ENCODE peak calls at places on chromosome 12, in six cellular contexts. One of them, this sample, is unnamed.

GRCh38 chr12:69225251-69225910 is 14.0 kb upstream of the CPSF6 start:
- DNase-seq in pancreas: no peak
- DNase-seq in HAP-1: no peak
- DNase-seq in neural progenitor cell: no peak
- DNase-seq in GM23338: no peak
- DNase-seq in MM.1S: no peak
- DNase-seq in this sample: no peak

GRCh38 chr12:131035268-131035681 is 81.6 kb downstream of the ADGRD1 start:
- DNase-seq in pancreas: no peak
- DNase-seq in HAP-1: no peak
- DNase-seq in neural progenitor cell: no peak
- DNase-seq in GM23338: no peak
- DNase-seq in MM.1S: no peak
- DNase-seq in this sample: no peak

GRCh38 chr12:24378548-24379011 is 429.1 kb upstream of the SOX5 start:
- DNase-seq in pancreas: no peak
- DNase-seq in HAP-1: peak; percentile 51
- DNase-seq in neural progenitor cell: peak; percentile 44
- DNase-seq in GM23338: peak; percentile 41
- DNase-seq in MM.1S: no peak
- DNase-seq in this sample: no peak

GRCh38 chr12:52873832-52874572 is 25.2 kb upstream of the KRT78 start:
- DNase-seq in pancreas: peak; percentile 87
- DNase-seq in HAP-1: peak; percentile 82
- DNase-seq in neural progenitor cell: peak; percentile 74
- DNase-seq in GM23338: peak; percentile 63
- DNase-seq in MM.1S: no peak
- DNase-seq in this sample: no peak

GRCh38 chr12:64080319-64081008 is 141.6 kb downstream of the KICS2 start:
- DNase-seq in pancreas: peak; percentile 26
- DNase-seq in HAP-1: no peak
- DNase-seq in neural progenitor cell: no peak
- DNase-seq in GM23338: peak; percentile 53
- DNase-seq in MM.1S: no peak
- DNase-seq in this sample: peak; percentile 18

GRCh38 chr12:54126696-54127537 is 61.9 kb downstream of the SMUG1 start:
- DNase-seq in pancreas: peak; percentile 36
- DNase-seq in HAP-1: peak; percentile 35
- DNase-seq in neural progenitor cell: peak; percentile 66
- DNase-seq in GM23338: peak; percentile 77
- DNase-seq in MM.1S: no peak
- DNase-seq in this sample: no peak

GRCh38 chr12:105427883-105428282 is 97.4 kb downstream of the C12orf75 start:
- DNase-seq in pancreas: no peak
- DNase-seq in HAP-1: no peak
- DNase-seq in neural progenitor cell: no peak
- DNase-seq in GM23338: no peak
- DNase-seq in MM.1S: no peak
- DNase-seq in this sample: no peak

GRCh38 chr12:115158816-115159215 is 474.8 kb upstream of the TBX3 start:
- DNase-seq in pancreas: no peak
- DNase-seq in HAP-1: no peak
- DNase-seq in neural progenitor cell: no peak
- DNase-seq in GM23338: no peak
- DNase-seq in MM.1S: no peak
- DNase-seq in this sample: no peak

GRCh38 chr12:99706736-99707473 is 59.4 kb downstream of the GARIN6 start:
- DNase-seq in pancreas: no peak
- DNase-seq in HAP-1: no peak
- DNase-seq in neural progenitor cell: no peak
- DNase-seq in GM23338: no peak
- DNase-seq in MM.1S: no peak
- DNase-seq in this sample: no peak

GRCh38 chr12:42325326-42325775 is 543 bp downstream of the ZCRB1 start:
- DNase-seq in pancreas: no peak
- DNase-seq in HAP-1: no peak
- DNase-seq in neural progenitor cell: no peak
- DNase-seq in GM23338: no peak
- DNase-seq in MM.1S: no peak
- DNase-seq in this sample: no peak
- H3K4me3 ChIP-seq in pancreas: peak overlapping the region; percentile 70
- H3K4me3 ChIP-seq in HAP-1: peak overlapping the region; percentile 89
- H3K4me3 ChIP-seq in neural progenitor cell: peak overlapping the region; percentile 79
- H3K4me3 ChIP-seq in GM23338: peak overlapping the region; percentile 66
- H3K4me3 ChIP-seq in MM.1S: peak overlapping the region; percentile 78
- H3K4me3 ChIP-seq in this sample: peak overlapping the region; percentile 93

DNA sequence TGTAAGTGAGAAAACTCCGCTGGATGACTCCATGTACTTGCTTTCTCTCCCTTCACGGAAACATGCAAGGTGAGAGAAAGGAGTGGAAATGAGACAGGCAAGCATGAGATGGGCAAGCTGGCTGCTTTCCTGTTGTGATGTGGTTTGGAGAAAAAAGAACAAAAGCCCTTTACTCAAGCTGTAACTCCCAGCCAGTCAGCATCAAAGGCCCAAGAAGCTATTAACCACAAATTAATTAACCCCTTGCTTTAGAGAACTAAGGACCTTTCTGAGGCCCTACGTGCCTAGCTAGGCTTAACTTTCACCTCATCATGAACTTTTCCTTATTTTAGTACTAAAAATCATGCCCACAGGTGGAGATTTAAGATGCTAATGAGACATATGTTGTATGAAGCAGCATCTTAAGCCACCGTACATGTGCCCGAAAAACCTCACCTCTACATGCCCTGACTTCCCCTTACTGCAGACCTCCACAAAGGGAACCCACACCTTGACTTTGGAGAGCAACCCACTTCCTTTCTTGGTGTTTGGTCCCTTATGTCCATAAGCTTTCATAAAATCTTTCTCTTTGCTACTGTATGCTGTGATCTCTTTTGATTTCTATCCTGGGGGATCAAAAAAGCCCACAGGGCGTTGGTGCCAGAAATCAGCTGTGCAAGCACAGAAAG is 87.0 kb downstream of the GALNT8 start:
- DNase-seq in pancreas: no peak
- DNase-seq in HAP-1: no peak
- DNase-seq in neural progenitor cell: peak; percentile 15
- DNase-seq in GM23338: no peak
- DNase-seq in MM.1S: peak; percentile 16
- DNase-seq in this sample: no peak
- H3K4me1 ChIP-seq in pancreas: no peaks in the 10 kb centered on the region
- H3K4me1 ChIP-seq in HAP-1: no peaks in the 10 kb centered on the region
- H3K4me1 ChIP-seq in neural progenitor cell: peaks cover 15% of the 10 kb centered on the region
- H3K4me1 ChIP-seq in GM23338: no peaks in the 10 kb centered on the region
- H3K4me1 ChIP-seq in MM.1S: no peaks in the 10 kb centered on the region
- H3K4me1 ChIP-seq in this sample: no peaks in the 10 kb centered on the region

GRCh38 chr12:94258593-94258992 is 110.2 kb downstream of the PLXNC1 start:
- DNase-seq in pancreas: no peak
- DNase-seq in HAP-1: no peak
- DNase-seq in neural progenitor cell: no peak
- DNase-seq in GM23338: no peak
- DNase-seq in MM.1S: peak; percentile 24
- DNase-seq in this sample: no peak
- H3K4me3 ChIP-seq in pancreas: no peak overlapping the region
- H3K4me3 ChIP-seq in HAP-1: no peak overlapping the region
- H3K4me3 ChIP-seq in neural progenitor cell: no peak overlapping the region
- H3K4me3 ChIP-seq in GM23338: no peak overlapping the region
- H3K4me3 ChIP-seq in MM.1S: no peak overlapping the region
- H3K4me3 ChIP-seq in this sample: no peak overlapping the region

GRCh38 chr12:111436266-111436665 is 30.5 kb downstream of the SH2B3 start:
- DNase-seq in pancreas: no peak
- DNase-seq in HAP-1: no peak
- DNase-seq in neural progenitor cell: no peak
- DNase-seq in GM23338: peak; percentile 37
- DNase-seq in MM.1S: no peak
- DNase-seq in this sample: no peak

GRCh38 chr12:111438501-111438900 is 32.8 kb downstream of the SH2B3 start:
- DNase-seq in pancreas: no peak
- DNase-seq in HAP-1: peak; percentile 35
- DNase-seq in neural progenitor cell: peak; percentile 21
- DNase-seq in GM23338: peak; percentile 37
- DNase-seq in MM.1S: no peak
- DNase-seq in this sample: no peak

GRCh38 chr12:111435661-111436201 is 30.0 kb downstream of the SH2B3 start:
- DNase-seq in pancreas: no peak
- DNase-seq in HAP-1: no peak
- DNase-seq in neural progenitor cell: no peak
- DNase-seq in GM23338: no peak
- DNase-seq in MM.1S: no peak
- DNase-seq in this sample: no peak

GRCh38 chr12:111437816-111438454 is 32.2 kb downstream of the SH2B3 start:
- DNase-seq in pancreas: no peak
- DNase-seq in HAP-1: no peak
- DNase-seq in neural progenitor cell: no peak
- DNase-seq in GM23338: no peak
- DNase-seq in MM.1S: no peak
- DNase-seq in this sample: no peak

DNA sequence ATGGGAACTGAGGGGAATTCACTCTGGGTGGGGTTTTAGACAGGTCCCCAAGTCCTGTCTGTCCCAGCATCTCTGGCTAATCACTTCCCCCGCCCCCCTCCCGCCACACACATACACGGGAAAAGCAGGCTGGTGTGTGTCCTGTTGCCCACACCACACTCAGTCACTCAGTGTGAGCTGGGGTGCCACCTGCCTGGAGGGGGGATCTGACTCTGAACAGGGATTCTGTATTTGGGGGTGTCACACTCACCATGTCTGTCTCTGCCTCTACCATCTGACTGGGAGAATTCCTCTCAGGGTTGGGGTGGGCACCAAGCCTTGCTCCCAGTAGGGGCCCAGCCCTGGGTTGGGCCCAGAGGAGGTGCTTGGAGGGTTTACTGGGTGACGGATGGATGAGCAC is 31.1 kb downstream of the SH2B3 start:
- DNase-seq in pancreas: no peak
- DNase-seq in HAP-1: no peak
- DNase-seq in neural progenitor cell: no peak
- DNase-seq in GM23338: no peak
- DNase-seq in MM.1S: no peak
- DNase-seq in this sample: no peak
- H3K4me1 ChIP-seq in pancreas: peaks cover 25% of the 10 kb centered on the region
- H3K4me1 ChIP-seq in HAP-1: peaks cover 13% of the 10 kb centered on the region
- H3K4me1 ChIP-seq in neural progenitor cell: no peaks in the 10 kb centered on the region
- H3K4me1 ChIP-seq in GM23338: peaks cover 44% of the 10 kb centered on the region
- H3K4me1 ChIP-seq in MM.1S: peaks cover 23% of the 10 kb centered on the region
- H3K4me1 ChIP-seq in this sample: peaks cover 15% of the 10 kb centered on the region

GRCh38 chr12:109288571-109288970 is 20.5 kb downstream of the FOXN4 start:
- DNase-seq in pancreas: no peak
- DNase-seq in HAP-1: no peak
- DNase-seq in neural progenitor cell: no peak
- DNase-seq in GM23338: peak; percentile 49
- DNase-seq in MM.1S: no peak
- DNase-seq in this sample: no peak

GRCh38 chr12:109286652-109287051 is 22.4 kb downstream of the FOXN4 start:
- DNase-seq in pancreas: no peak
- DNase-seq in HAP-1: no peak
- DNase-seq in neural progenitor cell: no peak
- DNase-seq in GM23338: no peak
- DNase-seq in MM.1S: no peak
- DNase-seq in this sample: no peak

GRCh38 chr12:109287181-109287580 is 21.9 kb downstream of the FOXN4 start:
- DNase-seq in pancreas: no peak
- DNase-seq in HAP-1: no peak
- DNase-seq in neural progenitor cell: no peak
- DNase-seq in GM23338: no peak
- DNase-seq in MM.1S: no peak
- DNase-seq in this sample: no peak

GRCh38 chr12:109289004-109289403 is 20.1 kb downstream of the FOXN4 start:
- DNase-seq in pancreas: no peak
- DNase-seq in HAP-1: no peak
- DNase-seq in neural progenitor cell: no peak
- DNase-seq in GM23338: no peak
- DNase-seq in MM.1S: no peak
- DNase-seq in this sample: no peak

GRCh38 chr12:109287811-109288469 is 21.1 kb downstream of the FOXN4 start:
- DNase-seq in pancreas: no peak
- DNase-seq in HAP-1: no peak
- DNase-seq in neural progenitor cell: no peak
- DNase-seq in GM23338: no peak
- DNase-seq in MM.1S: no peak
- DNase-seq in this sample: no peak
- H3K4me3 ChIP-seq in pancreas: no peak overlapping the region
- H3K4me3 ChIP-seq in HAP-1: no peak overlapping the region
- H3K4me3 ChIP-seq in neural progenitor cell: no peak overlapping the region
- H3K4me3 ChIP-seq in GM23338: no peak overlapping the region
- H3K4me3 ChIP-seq in MM.1S: no peak overlapping the region
- H3K4me3 ChIP-seq in this sample: no peak overlapping the region

DNA sequence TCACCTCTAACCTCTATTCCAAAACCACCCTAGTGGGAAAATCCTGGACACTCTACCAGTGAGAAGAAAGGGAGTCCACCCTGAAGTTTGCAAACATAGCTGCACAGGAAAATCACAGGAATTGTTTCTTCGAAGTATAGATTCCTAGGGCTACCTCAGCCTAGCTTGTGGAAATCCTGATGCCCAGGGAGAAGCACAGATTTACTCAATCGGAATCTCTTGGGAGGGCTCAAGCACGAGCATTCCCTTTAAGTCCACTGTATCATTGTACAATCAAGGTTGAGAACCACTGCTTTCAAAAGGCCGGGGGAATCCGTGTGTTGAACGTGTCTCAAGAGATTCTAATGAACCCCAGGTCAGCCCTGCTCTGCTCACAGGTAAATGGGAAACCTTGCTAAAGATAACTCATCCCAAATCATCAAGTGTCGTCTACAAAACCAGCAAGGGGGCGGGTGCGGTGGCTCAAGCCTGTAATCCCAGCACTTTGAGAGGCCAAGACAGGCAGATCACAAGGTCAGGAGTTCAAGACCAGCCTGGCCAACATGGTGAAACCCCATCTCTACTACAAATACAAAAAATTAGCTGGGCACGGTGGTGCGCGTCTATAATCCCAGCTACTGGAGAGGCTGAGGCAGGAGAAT is 34.1 kb upstream of the PLEKHG6 start:
- DNase-seq in pancreas: no peak
- DNase-seq in HAP-1: no peak
- DNase-seq in neural progenitor cell: no peak
- DNase-seq in GM23338: no peak
- DNase-seq in MM.1S: no peak
- DNase-seq in this sample: no peak
- H3K4me1 ChIP-seq in pancreas: peaks cover 21% of the 10 kb centered on the region
- H3K4me1 ChIP-seq in HAP-1: peaks cover 8% of the 10 kb centered on the region
- H3K4me1 ChIP-seq in neural progenitor cell: peaks cover 37% of the 10 kb centered on the region
- H3K4me1 ChIP-seq in GM23338: peaks cover 53% of the 10 kb centered on the region
- H3K4me1 ChIP-seq in MM.1S: peaks cover 18% of the 10 kb centered on the region
- H3K4me1 ChIP-seq in this sample: peaks cover 19% of the 10 kb centered on the region

This sample was measured in iPS DF 6.9.